ENCODE peak calls at places on chromosomes 3 and 15, in five cellular contexts. Q is fibroblast of lung, T is Karpas-422, S is gastrocnemius medialis, G is neural progenitor cell. O is an unnamed sample.

GRCh38 chr3:162217603-162218002 is 721.0 kb downstream of the OTOL1 start:
- DNase-seq in Q (peak; percentile 70), T (no peak), S (no peak), G (no peak), O (no peak)

GRCh38 chr15:36883705-36884355 is 216.5 kb downstream of the MEIS2 start:
- DNase-seq in Q (peak; percentile 91), T (peak; percentile 96), S (peak; percentile 41), G (peak; percentile 97), O (peak; percentile 86)

GRCh38 chr3:168040624-168041208 is 55.0 kb downstream of the GOLIM4 start:
- DNase-seq in Q (peak; percentile 90), T (peak; percentile 77), S (no peak), G (peak; percentile 70), O (no peak)

GRCh38 chr3:195756935-195757302 is 36.1 kb downstream of the MUC20 start:
- DNase-seq in Q (no peak), T (no peak), S (no peak), G (no peak), O (no peak)

GRCh38 chr15:36468746-36469145 is 110.7 kb upstream of the CDIN1 start:
- DNase-seq in Q (peak; percentile 100), T (no peak), S (no peak), G (no peak), O (no peak)

GRCh38 chr15:48717458-48717857 is 71.9 kb upstream of the FBN1 start:
- DNase-seq in Q (peak; percentile 43), T (no peak), S (no peak), G (no peak), O (no peak)

GRCh38 chr3:45987368-45988099 is 8.1 kb downstream of the FYCO1 start:
- DNase-seq in Q (peak; percentile 74), T (no peak), S (peak; percentile 81), G (no peak), O (no peak)

GRCh38 chr3:60430208-60430607 is 821.0 kb downstream of the FHIT start:
- DNase-seq in Q (no peak), T (no peak), S (no peak), G (no peak), O (no peak)

GRCh38 chr15:51775967-51776816 is 24.8 kb downstream of the TMOD2 start:
- DNase-seq in Q (peak; percentile 53), T (peak; percentile 81), S (no peak), G (peak; percentile 72), O (peak; percentile 47)

GRCh38 chr15:69074843-69075224 is 60.3 kb downstream of the NOX5 start:
- DNase-seq in Q (peak; percentile 40), T (no peak), S (no peak), G (peak; percentile 39), O (no peak)

DNA sequence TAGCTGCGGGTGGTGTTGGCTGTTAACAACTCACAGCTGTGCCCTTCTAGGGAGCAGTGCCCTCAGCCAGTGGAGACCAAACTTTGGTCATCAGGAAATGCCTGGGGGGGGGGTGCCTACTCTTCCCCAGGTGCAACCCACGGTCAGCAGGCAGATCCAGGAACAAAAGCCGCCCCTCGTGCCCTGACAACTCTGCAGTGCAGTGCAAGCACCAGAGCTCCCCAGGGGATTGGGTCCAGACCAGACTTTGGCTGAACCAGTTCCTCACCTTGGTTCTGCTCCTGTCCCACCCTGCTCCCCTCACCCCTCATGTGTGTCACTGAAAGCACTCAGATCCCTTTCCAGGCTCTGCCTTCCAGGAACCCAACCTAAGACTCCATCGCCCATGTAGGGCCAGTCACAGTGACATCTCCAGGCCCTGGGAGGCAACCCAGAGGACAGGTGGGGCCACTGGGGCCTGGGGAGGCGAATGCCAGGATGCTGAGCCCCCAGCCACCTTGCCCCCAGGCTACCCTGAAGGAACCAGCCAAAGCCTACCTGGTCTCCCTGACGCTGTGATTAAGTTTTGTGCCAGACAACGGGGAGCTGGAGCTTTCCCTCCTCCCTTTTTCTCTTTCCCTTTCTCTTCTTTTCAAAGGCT is 207.4 kb upstream of the LINGO1 start:
- DNase-seq in Q (no peak), T (no peak), S (no peak), G (no peak), O (no peak)
- H3K27me3 ChIP-seq in Q (peaks cover 3% of the 10 kb centered on the region), T (no peaks in the 10 kb centered on the region), S (no peaks in the 10 kb centered on the region), G (no peaks in the 10 kb centered on the region), O (no peaks in the 10 kb centered on the region)

GRCh38 chr3:101861978-101862421 is 12.7 kb downstream of the NFKBIZ start:
- DNase-seq in Q (no peak), T (no peak), S (no peak), G (no peak), O (no peak)
- H3K36me3 ChIP-seq in Q (peaks cover 6% of the 10 kb centered on the region), T (no peaks in the 10 kb centered on the region), S (no peaks in the 10 kb centered on the region), G (peaks cover 11% of the 10 kb centered on the region), O (peaks cover 4% of the 10 kb centered on the region)

GRCh38 chr3:181336597-181336996 is 347.1 kb upstream of the DNAJC19 start:
- DNase-seq in Q (no peak), T (no peak), S (no peak), G (no peak), O (no peak)
- H3K27me3 ChIP-seq in Q (no peaks in the 10 kb centered on the region), T (no peaks in the 10 kb centered on the region), S (no peaks in the 10 kb centered on the region), G (no peaks in the 10 kb centered on the region), O (no peaks in the 10 kb centered on the region)

GRCh38 chr3:38133209-38133556 is 3.7 kb downstream of the ACAA1 start:
- DNase-seq in Q (no peak), T (no peak), S (no peak), G (no peak), O (no peak)
- H3K36me3 ChIP-seq in Q (peaks cover 5% of the 10 kb centered on the region), T (peaks cover 32% of the 10 kb centered on the region), S (no peaks in the 10 kb centered on the region), G (no peaks in the 10 kb centered on the region), O (peaks cover 21% of the 10 kb centered on the region)

DNA sequence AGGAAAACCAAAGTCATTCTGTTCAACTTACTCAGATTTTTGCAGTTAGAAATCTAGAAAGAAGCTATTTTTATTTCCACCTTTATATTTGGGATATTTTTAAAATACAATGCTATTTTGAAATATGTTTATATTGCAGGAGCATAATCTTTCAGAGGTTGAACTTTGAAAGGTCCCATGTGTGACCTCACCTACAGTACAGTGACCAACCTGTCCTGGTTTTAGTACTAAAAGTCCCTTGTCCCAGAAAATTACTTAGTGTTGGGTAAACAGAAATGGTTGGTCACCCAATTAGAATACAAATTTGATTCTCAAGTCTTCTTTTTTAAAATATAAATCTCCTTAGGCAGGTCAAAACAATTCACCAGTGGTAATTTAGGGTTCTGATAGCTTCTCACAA is 141.6 kb upstream of the FRMD4B start:
- DNase-seq in Q (no peak), T (no peak), S (no peak), G (no peak), O (no peak)
- H3K27me3 ChIP-seq in Q (no peaks in the 10 kb centered on the region), T (no peaks in the 10 kb centered on the region), S (no peaks in the 10 kb centered on the region), G (no peaks in the 10 kb centered on the region), O (no peaks in the 10 kb centered on the region)

GRCh38 chr3:47847801-47848518 is 45.0 kb downstream of the DHX30 start:
- DNase-seq in Q (no peak), T (no peak), S (no peak), G (no peak), O (no peak)

GRCh38 chr3:47849186-47850061 is 46.5 kb downstream of the DHX30 start:
- DNase-seq in Q (no peak), T (no peak), S (no peak), G (no peak), O (no peak)

GRCh38 chr3:47847256-47847655 is 44.3 kb downstream of the DHX30 start:
- DNase-seq in Q (no peak), T (no peak), S (no peak), G (no peak), O (no peak)

GRCh38 chr3:47850062-47850802 is 47.3 kb downstream of the DHX30 start:
- DNase-seq in Q (peak; percentile 55), T (peak; percentile 66), S (no peak), G (peak; percentile 41), O (peak; percentile 41)

GRCh38 chr3:47848599-47849117 is 45.7 kb downstream of the DHX30 start:
- DNase-seq in Q (no peak), T (no peak), S (no peak), G (no peak), O (no peak)
- H3K36me3 ChIP-seq in Q (peaks cover 72% of the 10 kb centered on the region), T (peaks cover 22% of the 10 kb centered on the region), S (no peaks in the 10 kb centered on the region), G (no peaks in the 10 kb centered on the region), O (peaks cover 3% of the 10 kb centered on the region)

DNA sequence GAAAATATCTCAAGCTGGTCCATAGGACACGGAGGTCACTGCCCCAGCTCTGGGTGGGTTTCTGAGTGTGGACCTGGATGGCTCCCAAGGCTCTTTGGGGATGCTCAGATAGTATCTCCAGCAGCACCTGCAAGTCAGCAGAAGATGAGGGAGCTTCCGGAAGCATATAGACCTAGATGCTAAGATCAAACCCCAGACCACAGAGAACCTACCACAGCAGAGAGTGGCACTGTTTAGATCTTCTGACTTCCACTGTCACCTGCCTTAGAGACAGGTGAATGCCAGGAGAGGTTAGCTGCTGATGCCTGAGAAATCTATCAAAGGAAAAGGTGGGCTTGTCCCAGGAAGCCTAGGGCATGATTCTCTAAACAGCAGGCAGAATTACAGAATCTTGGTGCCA is 105.7 kb upstream of the TRPM1 start:
- DNase-seq in Q (no peak), T (no peak), S (no peak), G (no peak), O (no peak)
- H3K27me3 ChIP-seq in Q (peaks cover 10% of the 10 kb centered on the region), T (no peaks in the 10 kb centered on the region), S (no peaks in the 10 kb centered on the region), G (no peaks in the 10 kb centered on the region), O (no peaks in the 10 kb centered on the region)

DNA sequence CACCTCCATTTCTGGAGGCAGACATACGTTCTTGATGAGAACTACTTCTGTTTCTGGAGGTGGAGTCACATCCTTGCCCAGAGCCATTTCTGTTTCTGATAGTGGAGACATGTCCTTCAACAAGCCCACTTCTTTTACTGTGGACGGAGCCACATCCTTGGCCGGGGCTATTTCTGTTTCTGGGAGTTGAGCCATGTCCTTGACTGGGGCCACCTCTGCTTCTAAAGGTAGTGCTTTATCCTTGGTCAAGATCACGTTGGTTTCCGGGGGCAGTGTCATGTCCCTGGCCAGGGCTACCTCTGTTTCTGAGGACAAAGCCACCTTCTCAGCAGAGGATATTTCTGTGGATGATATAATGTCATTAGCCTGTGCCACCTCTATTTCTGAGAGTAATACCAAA is 100.0 kb downstream of the MAP4 start:
- DNase-seq in Q (no peak), T (no peak), S (no peak), G (no peak), O (no peak)
- H3K36me3 ChIP-seq in Q (peaks cover 15% of the 10 kb centered on the region), T (peaks cover 8% of the 10 kb centered on the region), S (no peaks in the 10 kb centered on the region), G (no peaks in the 10 kb centered on the region), O (peaks cover 4% of the 10 kb centered on the region)

O was measured in Caco-2.